ENCODE peak calls at places on chromosomes 12 and 14, in five cellular contexts. M, D, W, Q and I are unnamed samples.

GRCh38 chr12:64452559-64453329 is 824 bp downstream of the TBK1 start:
- DNase-seq in M (peak; percentile 94), D (peak; percentile 93), W (peak; percentile 52), Q (peak; percentile 34), I (peak; percentile 15)

GRCh38 chr12:55227643-55228042 is 6.8 kb downstream of the OR10A7 start:
- DNase-seq in M (no peak), D (no peak), W (no peak), Q (no peak), I (no peak)

GRCh38 chr12:7915911-7916403 is 20.0 kb downstream of the SLC2A3 start:
- DNase-seq in M (no peak), D (no peak), W (no peak), Q (no peak), I (no peak)

GRCh38 chr12:77374687-77375086 is 309.3 kb upstream of the E2F7 start:
- DNase-seq in M (no peak), D (no peak), W (no peak), Q (no peak), I (no peak)

GRCh38 chr12:84912191-84913142 is at the start of gene SLC6A15:
- DNase-seq in M (peak; percentile 93), D (no peak), W (no peak), Q (no peak), I (no peak)

GRCh38 chr12:55470088-55470830 is at the start of gene OR6C70:
- DNase-seq in M (peak; percentile 6), D (peak; percentile 63), W (no peak), Q (no peak), I (no peak)

GRCh38 chr14:100890044-100890443 is 13.5 kb downstream of the RTL1 start:
- DNase-seq in M (no peak), D (no peak), W (no peak), Q (no peak), I (no peak)

GRCh38 chr14:37150414-37150813 is 22.0 kb downstream of the SLC25A21 start:
- DNase-seq in M (peak; percentile 63), D (peak; percentile 76), W (no peak), Q (no peak), I (peak; percentile 40)

GRCh38 chr12:111430418-111431353 is 25.0 kb downstream of the SH2B3 start:
- DNase-seq in M (no peak), D (no peak), W (no peak), Q (no peak), I (no peak)

DNA sequence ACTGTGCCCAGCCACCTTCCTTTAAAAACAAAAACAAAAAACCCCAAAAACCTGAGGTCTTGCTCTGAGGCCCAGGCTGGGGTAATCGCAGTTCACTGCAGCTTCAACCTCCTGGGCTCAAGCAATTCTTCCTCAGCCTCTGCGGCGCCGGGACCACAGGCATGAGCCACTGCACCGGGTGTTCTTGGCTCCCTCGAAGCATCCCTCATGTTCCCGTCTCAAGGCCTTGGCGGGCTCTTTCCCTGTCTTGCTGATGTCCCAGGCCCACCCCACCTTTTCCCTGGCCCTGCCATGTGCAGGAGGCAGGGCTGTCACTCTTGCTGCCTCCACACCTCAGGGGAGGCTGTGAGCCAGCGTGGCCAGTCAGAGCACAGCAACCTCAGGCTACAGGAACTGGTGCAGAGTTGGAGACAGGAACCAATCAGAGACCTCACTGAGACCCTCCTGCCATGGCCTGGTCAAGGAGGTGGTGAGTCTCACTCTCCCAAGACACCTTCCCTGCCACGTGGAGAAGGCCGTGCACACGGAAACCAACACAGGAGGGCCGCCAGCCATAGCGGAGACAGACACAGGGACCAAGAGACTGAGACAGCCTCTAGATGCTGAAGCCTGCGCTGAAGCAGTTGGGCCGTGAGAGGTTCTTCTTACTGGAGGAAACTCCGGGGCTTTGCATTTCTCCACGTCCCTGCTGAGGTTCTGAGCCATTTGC is 6.0 kb upstream of the AMN start:
- DNase-seq in M (no peak), D (no peak), W (no peak), Q (no peak), I (no peak)
- H3K27ac ChIP-seq in M (no peak overlapping the region), D (no peak overlapping the region), W (no peak overlapping the region), Q (no peak overlapping the region), I (no peak overlapping the region)

GRCh38 chr14:98462908-98463307 is 809.1 kb downstream of the BCL11B start:
- DNase-seq in M (no peak), D (no peak), W (no peak), Q (no peak), I (no peak)

GRCh38 chr14:98458702-98459101 is 813.3 kb downstream of the BCL11B start:
- DNase-seq in M (no peak), D (no peak), W (no peak), Q (no peak), I (no peak)
- H3K9me2 ChIP-seq in M (no peaks in the 10 kb centered on the region), D (no peaks in the 10 kb centered on the region), W (no peaks in the 10 kb centered on the region), Q (no peaks in the 10 kb centered on the region), I (no peaks in the 10 kb centered on the region)

DNA sequence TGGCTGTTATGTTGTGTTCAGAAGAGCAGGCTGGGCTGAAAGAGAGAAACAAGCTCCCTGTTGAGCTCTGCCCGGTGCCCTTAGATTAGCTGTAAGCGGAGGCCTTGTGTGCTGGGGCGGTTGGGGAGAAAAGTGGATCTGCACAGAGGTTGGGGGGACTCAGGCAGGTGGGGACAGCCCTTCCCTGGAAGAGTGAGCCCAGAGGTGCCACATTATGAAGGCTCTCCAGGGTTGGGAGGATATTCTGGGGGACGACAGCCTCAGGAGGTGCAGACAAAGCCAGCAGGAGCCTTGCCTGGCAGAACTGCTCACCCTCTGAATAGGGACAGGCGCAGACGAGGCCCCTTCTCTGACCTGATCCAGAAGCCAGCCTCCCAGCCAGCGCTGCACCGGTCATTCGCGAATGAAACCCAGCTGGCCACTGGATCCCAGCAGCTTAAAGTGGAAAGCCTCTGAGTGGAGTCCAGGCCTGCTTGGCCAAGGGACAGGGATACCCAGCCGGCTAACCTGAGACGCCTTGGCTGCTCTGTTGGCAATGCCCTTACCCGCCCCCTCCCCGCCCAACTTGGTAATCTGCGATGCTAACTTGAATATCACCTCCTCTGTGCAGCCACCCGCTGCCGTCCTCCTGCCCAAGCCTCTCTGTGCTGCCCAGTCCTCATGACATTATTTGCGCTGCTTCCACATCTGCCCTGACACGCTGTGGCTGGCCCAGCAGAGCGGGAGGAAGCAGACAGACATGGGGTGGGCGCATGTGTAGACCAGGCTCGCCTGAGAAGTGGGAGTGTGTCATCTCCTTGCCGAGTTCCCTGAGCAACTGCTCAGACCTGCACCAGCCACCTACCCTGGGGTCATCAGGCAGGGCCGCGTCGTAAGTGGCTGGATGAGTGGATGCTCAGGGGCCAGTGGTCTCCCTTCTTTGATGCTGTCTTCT is 5.6 kb downstream of the HIP1R start:
- DNase-seq in M (peak; percentile 41), D (no peak), W (no peak), Q (no peak), I (no peak)
- H4K20me1 ChIP-seq in M (no peaks in the 10 kb centered on the region), D (no peaks in the 10 kb centered on the region), W (no peaks in the 10 kb centered on the region), Q (peaks cover 13% of the 10 kb centered on the region), I (peaks cover 12% of the 10 kb centered on the region)

GRCh38 chr12:13603951-13604350 is 377.5 kb downstream of the GRIN2B start:
- DNase-seq in M (no peak), D (no peak), W (no peak), Q (no peak), I (no peak)
- H3K27ac ChIP-seq in M (no peak overlapping the region), D (no peak overlapping the region), W (no peak overlapping the region), Q (no peak overlapping the region), I (no peak overlapping the region)

GRCh38 chr12:80205960-80206359 is 106.6 kb downstream of the OTOGL start:
- DNase-seq in M (no peak), D (no peak), W (no peak), Q (no peak), I (no peak)
- H3K9me2 ChIP-seq in M (no peaks in the 10 kb centered on the region), D (no peaks in the 10 kb centered on the region), W (no peaks in the 10 kb centered on the region), Q (no peaks in the 10 kb centered on the region), I (no peaks in the 10 kb centered on the region)

DNA sequence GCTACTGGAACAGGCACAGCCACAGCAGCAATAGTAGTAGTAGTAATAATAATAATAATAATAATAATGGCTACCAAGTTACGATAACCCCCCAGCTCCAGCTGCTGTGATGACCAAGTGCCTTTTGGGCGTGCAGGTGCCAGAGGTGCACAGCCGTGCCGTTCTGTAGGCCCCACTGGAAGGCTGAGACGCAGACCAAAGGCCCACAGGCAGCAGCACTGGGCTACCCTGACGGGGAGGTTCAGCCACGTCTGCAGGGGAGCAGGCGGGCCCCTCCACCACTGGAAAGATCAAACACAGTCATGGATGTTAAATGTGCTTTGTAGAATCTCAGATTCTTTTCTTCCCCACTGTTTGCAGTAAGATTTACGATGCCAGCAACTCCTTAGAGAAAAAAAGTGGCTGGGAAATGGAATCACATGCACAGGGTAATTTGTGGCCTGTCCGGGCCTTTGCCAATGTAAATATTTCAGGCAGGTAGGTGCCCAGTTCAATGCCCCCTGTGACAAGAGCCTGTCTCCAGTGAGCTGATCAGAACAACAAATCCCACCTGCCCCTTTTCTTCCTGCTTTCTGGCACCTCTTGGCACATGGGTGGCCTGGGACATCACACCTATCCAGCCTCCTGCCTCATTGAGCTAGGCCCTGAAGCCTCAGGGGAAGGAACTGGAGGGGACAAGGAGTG is 32.6 kb downstream of the CCDC85C start:
- DNase-seq in M (no peak), D (peak; percentile 33), W (no peak), Q (no peak), I (no peak)
- H4K20me1 ChIP-seq in M (no peaks in the 10 kb centered on the region), D (no peaks in the 10 kb centered on the region), W (peaks cover 4% of the 10 kb centered on the region), Q (no peaks in the 10 kb centered on the region), I (no peaks in the 10 kb centered on the region)

GRCh38 chr14:93303659-93304058 is 29.2 kb downstream of the BTBD7 start:
- DNase-seq in M (peak; percentile 30), D (no peak), W (no peak), Q (no peak), I (no peak)

GRCh38 chr14:93304771-93305170 is 28.1 kb downstream of the BTBD7 start:
- DNase-seq in M (peak; percentile 77), D (no peak), W (no peak), Q (no peak), I (no peak)

GRCh38 chr14:93302688-93303581 is 29.9 kb downstream of the BTBD7 start:
- DNase-seq in M (no peak), D (no peak), W (no peak), Q (no peak), I (no peak)

GRCh38 chr14:93299831-93300230 is 33.0 kb downstream of the BTBD7 start:
- DNase-seq in M (no peak), D (no peak), W (no peak), Q (no peak), I (no peak)

GRCh38 chr14:93301821-93302447 is 30.9 kb downstream of the BTBD7 start:
- DNase-seq in M (no peak), D (peak; percentile 55), W (peak; percentile 34), Q (peak; percentile 41), I (no peak)
- H3K27ac ChIP-seq in M (no peak overlapping the region), D (peak overlapping the region; percentile 62), W (peak overlapping the region; percentile 64), Q (no peak overlapping the region), I (no peak overlapping the region)